ENCODE peak calls at places on chromosomes 11 and 22, in six cellular contexts. I is heart right ventricle, F is pancreas, S is heart left ventricle, D is Peyer's patch, N is mammary epithelial cell. V is an unnamed sample.

GRCh38 chr11:3119141-3119821 is 45.8 kb downstream of the OSBPL5 start:
- DNase-seq in I (no peak), F (peak; percentile 6), S (no peak), D (peak; percentile 19), N (no peak), V (no peak)

GRCh38 chr22:44181033-44181911 is 547 bp downstream of the PARVG start:
- DNase-seq in I (no peak), F (no peak), S (peak; percentile 54), D (peak; percentile 80), N (no peak), V (no peak)

GRCh38 chr11:75031771-75032549 is 43.2 kb downstream of the NEU3 start:
- DNase-seq in I (peak; percentile 70), F (peak; percentile 77), S (peak; percentile 79), D (peak; percentile 89), N (peak; percentile 51), V (no peak)

GRCh38 chr11:112265659-112266409 is 5.2 kb upstream of the PLET1 start:
- DNase-seq in I (peak; percentile 37), F (no peak), S (no peak), D (no peak), N (peak; percentile 25), V (no peak)

GRCh38 chr22:20796731-20797130 is 22.8 kb downstream of the SERPIND1 start:
- DNase-seq in I (no peak), F (no peak), S (no peak), D (no peak), N (no peak), V (no peak)

GRCh38 chr11:126791446-126791845 is 209.1 kb downstream of the KIRREL3 start:
- DNase-seq in I (no peak), F (no peak), S (no peak), D (no peak), N (no peak), V (no peak)

GRCh38 chr11:134542401-134543143 is 130.5 kb upstream of the B3GAT1 start:
- DNase-seq in I (peak; percentile 2), F (no peak), S (no peak), D (no peak), N (no peak), V (no peak)

GRCh38 chr22:19240813-19241592 is 50.5 kb downstream of the CLTCL1 start:
- DNase-seq in I (no peak), F (no peak), S (no peak), D (no peak), N (no peak), V (no peak)

GRCh38 chr22:18088825-18089568 is 11.2 kb downstream of the PEX26 start:
- DNase-seq in I (no peak), F (peak; percentile 20), S (no peak), D (peak; percentile 75), N (no peak), V (no peak)

GRCh38 chr11:725624-726202 is 19.7 kb downstream of the EPS8L2 start:
- DNase-seq in I (no peak), F (peak; percentile 36), S (no peak), D (no peak), N (no peak), V (no peak)

GRCh38 chr11:76631566-76632308 is 38.8 kb downstream of the LRRC32 start:
- DNase-seq in I (no peak), F (no peak), S (no peak), D (no peak), N (no peak), V (no peak)

GRCh38 chr22:36546092-36546804 is 17.3 kb upstream of the EIF3D start:
- DNase-seq in I (peak; percentile 25), F (peak; percentile 44), S (peak; percentile 39), D (no peak), N (no peak), V (no peak)

GRCh38 chr11:11148104-11148509 is 204.9 kb downstream of the CSNK2A3 start:
- DNase-seq in I (peak; percentile 78), F (peak; percentile 64), S (peak; percentile 81), D (peak; percentile 55), N (peak; percentile 65), V (peak; percentile 16)

GRCh38 chr11:32116668-32117067 is 25.8 kb downstream of the RCN1 start:
- DNase-seq in I (no peak), F (no peak), S (no peak), D (no peak), N (no peak), V (no peak)

GRCh38 chr11:92916299-92916698 is 53.2 kb upstream of the MTNR1B start:
- DNase-seq in I (no peak), F (no peak), S (no peak), D (no peak), N (no peak), V (no peak)

GRCh38 chr11:33970984-33971466 is 79.1 kb upstream of the LMO2 start:
- DNase-seq in I (peak; percentile 59), F (peak; percentile 38), S (peak; percentile 42), D (peak; percentile 56), N (peak; percentile 42), V (no peak)

GRCh38 chr22:38262051-38262795 is 10.6 kb downstream of the TMEM184B start:
- DNase-seq in I (no peak), F (peak; percentile 70), S (peak; percentile 68), D (peak; percentile 85), N (peak; percentile 81), V (no peak)

DNA sequence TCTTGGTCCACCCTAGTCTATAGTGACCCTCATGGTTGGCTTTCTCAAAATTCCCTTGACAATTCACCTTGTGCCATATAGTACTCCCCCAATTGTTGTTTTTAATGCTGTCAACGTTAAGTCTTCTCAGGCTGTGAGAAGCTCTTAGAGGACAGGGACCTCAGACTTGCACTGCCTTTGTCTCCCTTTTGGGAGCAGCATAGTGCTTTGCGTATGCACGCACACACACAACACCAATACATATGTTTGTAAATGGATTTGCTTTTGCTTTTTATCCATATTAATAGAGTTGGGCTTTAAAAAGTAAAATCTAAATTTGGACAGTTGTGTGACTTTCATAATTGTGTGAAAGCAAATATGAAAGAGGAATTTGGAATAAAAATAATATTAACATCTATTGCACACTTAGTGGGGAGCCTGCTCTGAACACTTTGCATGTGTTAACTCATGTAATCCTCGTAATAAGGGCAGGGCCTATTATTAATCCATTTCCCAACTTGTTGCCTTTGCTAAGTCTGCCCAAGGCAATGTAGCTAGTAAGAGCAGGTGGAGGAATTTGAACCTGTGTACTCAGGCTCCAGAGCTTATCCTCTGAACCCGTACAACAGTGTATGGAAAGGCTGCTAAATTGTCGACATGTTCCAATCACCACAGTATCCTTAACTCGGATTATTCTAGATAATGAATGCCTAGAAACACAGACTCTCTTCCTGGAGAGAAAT is 257.7 kb upstream of the NARS2 start:
- DNase-seq in I (no peak), F (no peak), S (no peak), D (no peak), N (no peak), V (no peak)
- TF ChIP-seq CTCF in I (no peak), F (no peak), S (no peak), D (no peak), N (peak; percentile 23), V (no peak)

GRCh38 chr11:37108436-37109204 is 510.6 kb upstream of the RAG2 start:
- DNase-seq in I (no peak), F (no peak), S (no peak), D (no peak), N (peak; percentile 23), V (no peak)
- H3K4me3 ChIP-seq in I (no peak overlapping the region), F (no peak overlapping the region), S (no peak overlapping the region), D (no peak overlapping the region), N (no peak overlapping the region), V (no peak overlapping the region)

GRCh38 chr11:130891326-130891725 is 25.0 kb downstream of the SNX19 start:
- DNase-seq in I (no peak), F (no peak), S (no peak), D (no peak), N (no peak), V (no peak)

GRCh38 chr11:130892847-130893246 is 23.4 kb downstream of the SNX19 start:
- DNase-seq in I (no peak), F (no peak), S (no peak), D (no peak), N (no peak), V (no peak)

GRCh38 chr11:130897262-130898182 is 18.8 kb downstream of the SNX19 start:
- DNase-seq in I (peak; percentile 85), F (peak; percentile 67), S (peak; percentile 90), D (peak; percentile 53), N (peak; percentile 86), V (peak; percentile 47)

GRCh38 chr11:130890039-130890745 is 26.1 kb downstream of the SNX19 start:
- DNase-seq in I (no peak), F (no peak), S (no peak), D (no peak), N (no peak), V (no peak)

GRCh38 chr11:130894322-130895025 is 21.8 kb downstream of the SNX19 start:
- DNase-seq in I (peak; percentile 72), F (peak; percentile 62), S (peak; percentile 66), D (peak; percentile 87), N (peak; percentile 46), V (no peak)
- H3K36me3 ChIP-seq in I (peaks cover 23% of the 10 kb centered on the region), F (peaks cover 12% of the 10 kb centered on the region), S (peaks cover 78% of the 10 kb centered on the region), D (peaks cover 78% of the 10 kb centered on the region), N (peaks cover 17% of the 10 kb centered on the region), V (no peaks in the 10 kb centered on the region)

DNA sequence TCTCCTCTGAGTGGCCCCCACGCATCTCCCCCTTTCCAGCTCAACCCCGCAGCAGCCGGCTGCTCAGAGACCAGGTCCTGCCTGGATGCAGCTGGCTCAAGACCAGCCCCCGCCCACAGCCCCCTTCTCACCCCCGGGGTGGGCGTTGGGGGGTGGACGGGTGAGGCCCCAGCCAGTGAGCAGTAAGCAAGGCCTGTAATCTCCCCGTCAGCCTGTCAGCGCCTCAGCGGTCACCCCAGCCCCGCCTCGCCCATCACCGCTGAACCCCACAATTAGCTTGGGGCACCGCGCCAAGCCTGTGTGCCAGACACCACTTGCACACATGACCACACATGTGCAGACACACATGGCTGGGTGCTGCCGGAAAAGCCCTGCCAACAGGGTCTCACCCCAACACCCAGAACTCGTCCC is 5.9 kb downstream of the PLXNB2 start:
- DNase-seq in I (no peak), F (no peak), S (no peak), D (peak; percentile 88), N (no peak), V (no peak)
- TF ChIP-seq CTCF in I (no peak), F (no peak), S (no peak), D (no peak), N (no peak), V (no peak)

GRCh38 chr11:36449566-36450390 is 60.3 kb downstream of the TRAF6 start:
- DNase-seq in I (no peak), F (no peak), S (no peak), D (no peak), N (no peak), V (no peak)
- H3K4me3 ChIP-seq in I (no peak overlapping the region), F (no peak overlapping the region), S (peak overlapping the region; percentile 43), D (no peak overlapping the region), N (no peak overlapping the region), V (no peak overlapping the region)

V was measured in kidney epithelial cell.